ENCODE peak calls at places on chromosome 21, in four cellular contexts. Q is lower leg skin; M is heart left ventricle; V is activated CD8-positive, alpha-beta T cell treated with anti-CD3 and anti-CD28 coated beads for 36 hours. I is an unnamed sample.

GRCh38 chr21:43278766-43279577 is 110.2 kb downstream of the CRYAA start:
- DNase-seq in Q (no peak), M (peak; percentile 18), V (no peak), I (no peak)

GRCh38 chr21:29914326-29914725 is 25.5 kb downstream of the GRIK1 start:
- DNase-seq in Q (no peak), M (no peak), V (no peak), I (no peak)

GRCh38 chr21:44657635-44658183 is at the start of gene KRTAP12-3:
- DNase-seq in Q (peak; percentile 63), M (no peak), V (peak; percentile 40), I (no peak)

GRCh38 chr21:15249285-15249993 is 184.6 kb upstream of the NRIP1 start:
- DNase-seq in Q (no peak), M (no peak), V (no peak), I (no peak)

GRCh38 chr21:32131960-32132359 is 146.9 kb downstream of the MIS18A start:
- DNase-seq in Q (no peak), M (no peak), V (no peak), I (no peak)

GRCh38 chr21:14737922-14738321 is 191.8 kb upstream of the SAMSN1 start:
- DNase-seq in Q (no peak), M (no peak), V (peak; percentile 58), I (no peak)

GRCh38 chr21:25934130-25934529 is 199.4 kb downstream of the GABPA start:
- DNase-seq in Q (no peak), M (no peak), V (no peak), I (no peak)

GRCh38 chr21:36472377-36472776 is 7.5 kb downstream of the CLDN14 start:
- DNase-seq in Q (no peak), M (no peak), V (no peak), I (no peak)

GRCh38 chr21:45570071-45570470 is 27.8 kb upstream of the SLC19A1 start:
- DNase-seq in Q (peak; percentile 68), M (no peak), V (no peak), I (no peak)

GRCh38 chr21:25370311-25370744 is 237.0 kb downstream of the MRPL39 start:
- DNase-seq in Q (no peak), M (no peak), V (peak; percentile 17), I (no peak)

GRCh38 chr21:42733037-42733632 is 79.7 kb downstream of the PDE9A start:
- DNase-seq in Q (peak; percentile 23), M (no peak), V (no peak), I (no peak)

GRCh38 chr21:41713495-41714281 is 53.2 kb downstream of the RIPK4 start:
- DNase-seq in Q (no peak), M (no peak), V (no peak), I (no peak)

GRCh38 chr21:45887121-45887611 is 94.4 kb upstream of the COL6A1 start:
- DNase-seq in Q (no peak), M (peak; percentile 52), V (no peak), I (no peak)

GRCh38 chr21:46420241-46421190 is 38.2 kb upstream of the DIP2A start:
- DNase-seq in Q (no peak), M (peak; percentile 7), V (no peak), I (no peak)

GRCh38 chr21:41245509-41246135 is 71.0 kb upstream of the FAM3B start:
- DNase-seq in Q (peak; percentile 75), M (no peak), V (no peak), I (no peak)

GRCh38 chr21:42724226-42724920 is 71.0 kb downstream of the PDE9A start:
- DNase-seq in Q (peak; percentile 81), M (peak; percentile 53), V (peak; percentile 12), I (no peak)

GRCh38 chr21:41164981-41165650 is 2.8 kb upstream of the BACE2 start:
- DNase-seq in Q (peak; percentile 94), M (no peak), V (no peak), I (no peak)

DNA sequence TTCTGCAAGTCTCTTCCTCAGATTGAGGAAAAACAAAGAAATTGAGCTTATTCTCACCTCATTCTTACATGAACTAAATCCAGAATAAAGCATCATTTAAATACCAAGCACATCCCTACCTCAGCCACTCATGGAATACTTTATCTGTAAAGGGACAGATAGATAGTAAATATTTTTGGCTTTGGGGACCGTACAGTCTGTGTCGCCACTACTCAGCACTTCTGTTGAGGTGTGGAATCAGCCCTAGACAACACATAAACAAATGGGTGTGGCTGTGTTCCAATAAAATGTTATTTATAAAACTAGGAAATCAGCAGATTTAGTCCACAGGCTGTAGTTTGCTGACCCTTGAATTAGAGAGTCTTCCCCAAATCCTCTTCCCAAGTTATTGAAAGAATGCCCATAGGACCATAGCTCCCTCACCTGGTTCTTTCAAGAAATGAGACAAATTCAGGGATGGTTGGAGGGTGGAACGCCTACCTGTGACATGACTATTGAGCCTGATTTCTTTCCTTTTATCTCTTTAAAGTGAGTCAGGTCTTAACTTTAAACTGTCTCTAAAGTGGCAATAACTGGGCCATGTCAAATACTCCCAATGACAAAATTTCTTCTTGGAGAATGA is 878.5 kb downstream of the USP25 start:
- DNase-seq in Q (no peak), M (no peak), V (no peak), I (no peak)
- TF ChIP-seq CTCF in Q (no peak), M (no peak), V (no peak), I (no peak)

GRCh38 chr21:34912022-34912933 is 136.8 kb downstream of the RUNX1 start:
- DNase-seq in Q (no peak), M (no peak), V (no peak), I (no peak)
- TF ChIP-seq CTCF in Q (no peak), M (no peak), V (no peak), I (no peak)

DNA sequence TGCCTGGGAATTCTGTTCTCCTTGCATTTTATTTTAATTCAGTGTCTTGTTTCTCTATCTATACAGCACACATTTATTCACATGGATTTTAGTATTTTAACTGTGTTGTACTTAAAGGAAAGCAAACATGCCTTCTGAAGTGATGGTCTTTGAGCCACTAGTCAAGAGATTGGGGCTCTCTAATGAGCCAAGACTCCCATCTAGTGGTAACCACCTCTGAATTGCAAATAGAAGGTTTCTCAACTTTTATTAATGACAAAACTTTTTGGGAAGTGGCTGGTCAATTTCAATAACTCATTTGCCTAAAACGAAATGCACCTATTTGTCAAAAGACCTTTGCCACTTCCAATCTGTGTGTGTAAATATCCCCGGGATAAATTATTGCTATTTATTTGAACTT is 199.6 kb downstream of the LTN1 start:
- DNase-seq in Q (no peak), M (no peak), V (no peak), I (no peak)
- TF ChIP-seq CTCF in Q (no peak), M (no peak), V (peak; percentile 19), I (no peak)

GRCh38 chr21:38507374-38507942 is 9.2 kb upstream of the ERG start:
- DNase-seq in Q (no peak), M (no peak), V (no peak), I (no peak)

GRCh38 chr21:38506606-38507331 is 8.5 kb upstream of the ERG start:
- DNase-seq in Q (no peak), M (peak; percentile 28), V (peak; percentile 9), I (no peak)

GRCh38 chr21:38511198-38511597 is 12.9 kb upstream of the ERG start:
- DNase-seq in Q (no peak), M (no peak), V (no peak), I (no peak)

GRCh38 chr21:38505654-38506523 is 7.6 kb upstream of the ERG start:
- DNase-seq in Q (no peak), M (no peak), V (peak; percentile 40), I (no peak)

GRCh38 chr21:38511662-38512243 is 13.5 kb upstream of the ERG start:
- DNase-seq in Q (no peak), M (no peak), V (no peak), I (no peak)
- TF ChIP-seq CTCF in Q (no peak), M (no peak), V (no peak), I (no peak)